ENCODE peak calls at places on chromosomes 13 and 19, in four cellular contexts. One of them, this sample, is unnamed.

GRCh38 chr19:1004803-1005664 is 4.8 kb downstream of the GRIN3B start:
- DNase-seq in endothelial cell: no peak
- DNase-seq in GM20000: no peak
- DNase-seq in neural progenitor cell: no peak
- DNase-seq in this sample: no peak

GRCh38 chr13:49667773-49668172 is 23.5 kb downstream of the EBPL start:
- DNase-seq in neural progenitor cell: no peak
- DNase-seq in endothelial cell: no peak
- DNase-seq in GM20000: no peak
- DNase-seq in this sample: no peak

GRCh38 chr19:13847900-13848677 is 28.8 kb upstream of the NANOS3 start:
- DNase-seq in endothelial cell: no peak
- DNase-seq in GM20000: no peak
- DNase-seq in neural progenitor cell: no peak
- DNase-seq in this sample: no peak

GRCh38 chr19:42052241-42052863 is 17.7 kb downstream of the GRIK5 start:
- DNase-seq in endothelial cell: no peak
- DNase-seq in neural progenitor cell: no peak
- DNase-seq in GM20000: no peak
- DNase-seq in this sample: no peak

GRCh38 chr13:99124695-99125334 is 75.8 kb upstream of the UBAC2 start:
- DNase-seq in endothelial cell: no peak
- DNase-seq in GM20000: peak
- DNase-seq in neural progenitor cell: no peak
- DNase-seq in this sample: no peak

GRCh38 chr19:58559275-58560006 is 1.0 kb upstream of the UBE2M start:
- DNase-seq in endothelial cell: peak
- DNase-seq in neural progenitor cell: peak
- DNase-seq in GM20000: peak
- DNase-seq in this sample: no peak

GRCh38 chr19:7799640-7800355 is 30.2 kb upstream of the EVI5L start:
- DNase-seq in neural progenitor cell: peak
- DNase-seq in GM20000: peak
- DNase-seq in endothelial cell: peak
- DNase-seq in this sample: peak

GRCh38 chr13:31385534-31385933 is 185.8 kb downstream of the B3GLCT start:
- DNase-seq in endothelial cell: no peak
- DNase-seq in GM20000: no peak
- DNase-seq in neural progenitor cell: no peak
- DNase-seq in this sample: no peak

GRCh38 chr13:33279898-33280549 is 5.5 kb downstream of the STARD13 start:
- DNase-seq in GM20000: no peak
- DNase-seq in neural progenitor cell: no peak
- DNase-seq in endothelial cell: no peak
- DNase-seq in this sample: peak

GRCh38 chr13:91375119-91375729 is 23.2 kb upstream of the GPC5 start:
- DNase-seq in neural progenitor cell: no peak
- DNase-seq in GM20000: peak
- DNase-seq in endothelial cell: no peak
- DNase-seq in this sample: no peak

GRCh38 chr13:97141564-97142005 is 80.5 kb upstream of the MBNL2 start:
- DNase-seq in endothelial cell: peak
- DNase-seq in neural progenitor cell: peak
- DNase-seq in GM20000: peak
- DNase-seq in this sample: peak

GRCh38 chr13:40653558-40654318 is 12.7 kb downstream of the FOXO1 start:
- DNase-seq in neural progenitor cell: peak
- DNase-seq in GM20000: no peak
- DNase-seq in endothelial cell: no peak
- DNase-seq in this sample: no peak

GRCh38 chr13:106407338-106407737 is 128.1 kb downstream of the EFNB2 start:
- DNase-seq in endothelial cell: no peak
- DNase-seq in neural progenitor cell: no peak
- DNase-seq in GM20000: no peak
- DNase-seq in this sample: no peak

GRCh38 chr19:4038661-4039096 is 28.0 kb downstream of the ZBTB7A start:
- DNase-seq in neural progenitor cell: no peak
- DNase-seq in endothelial cell: no peak
- DNase-seq in GM20000: no peak
- DNase-seq in this sample: no peak

GRCh38 chr13:109610517-109610916 is 175.9 kb downstream of the IRS2 start:
- DNase-seq in GM20000: no peak
- DNase-seq in endothelial cell: peak
- DNase-seq in neural progenitor cell: peak
- DNase-seq in this sample: no peak

GRCh38 chr19:50835103-50835784 is 1.9 kb upstream of the KLK15 start:
- DNase-seq in GM20000: no peak
- DNase-seq in neural progenitor cell: no peak
- DNase-seq in endothelial cell: no peak
- DNase-seq in this sample: no peak

GRCh38 chr19:7373862-7374261 is 25.1 kb downstream of the ARHGEF18 start:
- DNase-seq in neural progenitor cell: no peak
- DNase-seq in GM20000: no peak
- DNase-seq in endothelial cell: no peak
- DNase-seq in this sample: no peak

GRCh38 chr19:30668521-30669155 is 296.5 kb downstream of the ZNF536 start:
- DNase-seq in endothelial cell: no peak
- DNase-seq in GM20000: no peak
- DNase-seq in neural progenitor cell: no peak
- DNase-seq in this sample: no peak

GRCh38 chr19:1929051-1929742 is 11.8 kb upstream of the CSNK1G2 start:
- DNase-seq in endothelial cell: peak
- DNase-seq in GM20000: peak
- DNase-seq in neural progenitor cell: peak
- DNase-seq in this sample: no peak

GRCh38 chr19:13817615-13818371 is 22.6 kb downstream of the ZSWIM4 start:
- DNase-seq in neural progenitor cell: peak
- DNase-seq in GM20000: no peak
- DNase-seq in endothelial cell: peak
- DNase-seq in this sample: no peak

GRCh38 chr13:97189943-97190342 is 32.2 kb upstream of the MBNL2 start:
- DNase-seq in GM20000: no peak
- DNase-seq in endothelial cell: no peak
- DNase-seq in neural progenitor cell: no peak
- DNase-seq in this sample: no peak

GRCh38 chr19:19459707-19460251 is 54.3 kb downstream of the GATAD2A start:
- DNase-seq in GM20000: peak
- DNase-seq in neural progenitor cell: no peak
- DNase-seq in endothelial cell: no peak
- DNase-seq in this sample: no peak

GRCh38 chr19:55239004-55239403 is 10.4 kb upstream of the TMEM86B start:
- DNase-seq in neural progenitor cell: no peak
- DNase-seq in GM20000: no peak
- DNase-seq in endothelial cell: no peak
- DNase-seq in this sample: no peak

GRCh38 chr13:52371736-52372247 is 34.2 kb downstream of the THSD1 start:
- DNase-seq in GM20000: no peak
- DNase-seq in endothelial cell: no peak
- DNase-seq in neural progenitor cell: peak
- DNase-seq in this sample: no peak

GRCh38 chr13:26698392-26699196 is 62.0 kb downstream of the GPR12 start:
- DNase-seq in endothelial cell: peak
- DNase-seq in GM20000: peak
- DNase-seq in neural progenitor cell: peak
- DNase-seq in this sample: peak
- TF ChIP-seq CTCF in endothelial cell: peak
- TF ChIP-seq CTCF in GM20000: peak
- TF ChIP-seq CTCF in neural progenitor cell: peak
- TF ChIP-seq CTCF in this sample: peak

GRCh38 chr19:47537493-47537892 is 22.6 kb upstream of the NAPA start:
- DNase-seq in GM20000: no peak
- DNase-seq in endothelial cell: no peak
- DNase-seq in neural progenitor cell: no peak
- DNase-seq in this sample: no peak

GRCh38 chr19:47534628-47535027 is 19.8 kb upstream of the NAPA start:
- DNase-seq in GM20000: no peak
- DNase-seq in neural progenitor cell: no peak
- DNase-seq in endothelial cell: no peak
- DNase-seq in this sample: no peak

GRCh38 chr19:47526798-47527197 is 11.9 kb upstream of the NAPA start:
- DNase-seq in endothelial cell: no peak
- DNase-seq in neural progenitor cell: no peak
- DNase-seq in GM20000: no peak
- DNase-seq in this sample: no peak

GRCh38 chr19:47529018-47529742 is 14.3 kb upstream of the NAPA start:
- DNase-seq in GM20000: no peak
- DNase-seq in neural progenitor cell: no peak
- DNase-seq in endothelial cell: no peak
- DNase-seq in this sample: no peak

GRCh38 chr19:47531640-47532387 is 17.0 kb upstream of the NAPA start:
- DNase-seq in GM20000: no peak
- DNase-seq in endothelial cell: no peak
- DNase-seq in neural progenitor cell: no peak
- DNase-seq in this sample: no peak
- TF ChIP-seq CTCF in GM20000: no peak
- TF ChIP-seq CTCF in endothelial cell: no peak
- TF ChIP-seq CTCF in neural progenitor cell: no peak
- TF ChIP-seq CTCF in this sample: no peak

DNA sequence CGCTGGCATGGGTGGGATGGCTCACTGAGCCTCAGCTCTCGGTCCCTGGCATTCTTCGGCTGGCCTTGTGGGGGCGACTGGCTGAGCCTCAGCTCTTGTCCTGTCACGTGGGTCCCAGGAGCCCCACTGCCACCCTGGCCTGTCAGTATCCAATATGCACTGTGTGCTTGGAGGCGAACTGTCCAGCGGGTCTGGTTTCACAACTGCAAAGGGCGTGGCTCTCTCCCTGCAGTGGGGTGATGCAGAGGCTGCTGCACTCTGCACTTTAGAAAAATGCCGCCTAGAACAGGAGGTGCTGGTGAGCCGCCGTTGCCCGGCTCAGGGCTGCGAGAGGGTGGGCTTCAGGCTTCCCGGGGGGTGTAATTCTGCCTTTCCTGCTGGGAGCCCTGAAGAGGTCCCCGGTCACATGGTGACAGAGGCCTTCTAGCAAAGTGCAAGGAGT is 17.0 kb upstream of the TMEM255B start:
- DNase-seq in neural progenitor cell: peak
- DNase-seq in GM20000: no peak
- DNase-seq in endothelial cell: peak
- DNase-seq in this sample: no peak
- TF ChIP-seq CTCF in neural progenitor cell: peak
- TF ChIP-seq CTCF in GM20000: no peak
- TF ChIP-seq CTCF in endothelial cell: no peak
- TF ChIP-seq CTCF in this sample: peak

GRCh38 chr13:110683203-110683883 is 22.6 kb downstream of the CARS2 start:
- DNase-seq in neural progenitor cell: no peak
- DNase-seq in GM20000: no peak
- DNase-seq in endothelial cell: no peak
- DNase-seq in this sample: no peak
- TF ChIP-seq CTCF in neural progenitor cell: peak
- TF ChIP-seq CTCF in GM20000: no peak
- TF ChIP-seq CTCF in endothelial cell: no peak
- TF ChIP-seq CTCF in this sample: peak

GRCh38 chr13:68929055-68929454 is 1178.6 kb upstream of the ATXN8OS start:
- DNase-seq in neural progenitor cell: no peak
- DNase-seq in endothelial cell: no peak
- DNase-seq in GM20000: no peak
- DNase-seq in this sample: no peak

GRCh38 chr13:68923995-68924394 is 1183.6 kb upstream of the ATXN8OS start:
- DNase-seq in endothelial cell: no peak
- DNase-seq in neural progenitor cell: no peak
- DNase-seq in GM20000: no peak
- DNase-seq in this sample: no peak

DNA sequence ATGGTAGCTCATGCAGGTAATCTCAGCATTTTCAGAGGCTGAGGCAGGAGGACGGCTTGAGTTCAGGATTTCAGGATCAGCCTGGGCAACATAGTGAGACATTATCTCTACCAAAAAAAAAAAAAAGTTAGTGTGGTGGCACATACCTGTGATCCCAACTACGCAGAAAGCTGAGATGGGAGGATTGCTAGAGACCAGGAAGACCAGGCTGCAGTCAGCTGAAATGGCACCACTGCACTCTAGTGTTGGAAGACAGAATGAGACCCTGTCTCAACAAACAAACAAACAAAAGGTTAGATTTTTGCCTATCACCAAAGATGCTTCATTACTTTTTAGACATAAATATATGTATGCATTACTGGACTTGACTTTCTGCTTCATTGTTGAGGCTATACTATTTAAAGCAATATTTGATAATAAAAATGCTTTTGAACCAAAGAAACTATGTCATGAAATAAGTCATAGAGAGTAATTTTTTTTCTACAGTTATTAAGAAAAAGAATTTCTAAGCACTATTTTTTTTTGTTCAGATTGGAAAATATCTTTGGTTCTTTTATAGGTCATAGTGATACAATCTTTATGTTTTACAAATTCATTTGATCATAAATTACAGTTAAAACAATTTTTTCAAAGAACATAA is 1180.1 kb upstream of the ATXN8OS start:
- DNase-seq in neural progenitor cell: peak
- DNase-seq in endothelial cell: peak
- DNase-seq in GM20000: no peak
- DNase-seq in this sample: no peak
- TF ChIP-seq CTCF in neural progenitor cell: peak
- TF ChIP-seq CTCF in endothelial cell: peak
- TF ChIP-seq CTCF in GM20000: no peak
- TF ChIP-seq CTCF in this sample: peak

GRCh38 chr13:83780201-83780600 is 102.1 kb downstream of the SLITRK1 start:
- DNase-seq in GM20000: peak
- DNase-seq in endothelial cell: peak
- DNase-seq in neural progenitor cell: peak
- DNase-seq in this sample: no peak
- TF ChIP-seq CTCF in GM20000: no peak
- TF ChIP-seq CTCF in endothelial cell: peak
- TF ChIP-seq CTCF in neural progenitor cell: peak
- TF ChIP-seq CTCF in this sample: peak